ENCODE peak calls at places on chromosome 4, in ten cellular contexts. R is NCI-H1092 treated with DMSO at 0.1 percent for 48 hours; X is NCI-H524 treated with DMSO at 0.1 percent for 48 hours; S is HEK293T; B is Right ventricle myocardium inferior; Q is uterus; N is naive B cell; T is stimulated activated CD4-positive, alpha-beta T cell treated with anti-CD3 and anti-CD28 coated beads, TNF-alpha, amount 100 ng/mL, for 48 hours; G is iris pigment epithelial cell; K is kidney tubule cell. H is an unnamed sample.

GRCh38 chr4:122503214-122503613 is 46.7 kb upstream of the IL2 start:
- DNase-seq in R (no peak), X (no peak), S (no peak), B (no peak), Q (no peak), N (no peak), T (no peak), G (no peak), K (no peak), H (no peak)

GRCh38 chr4:106763044-106763443 is 273.1 kb downstream of the DKK2 start:
- DNase-seq in R (no peak), X (peak), S (peak), B (no peak), Q (no peak), N (no peak), T (no peak), G (no peak), K (no peak), H (peak)

GRCh38 chr4:168304744-168305459 is 13.7 kb downstream of the DDX60 start:
- DNase-seq in R (peak), X (no peak), S (no peak), B (no peak), Q (no peak), N (no peak), T (no peak), G (peak), K (peak), H (no peak)

GRCh38 chr4:186203391-186203802 is 12.0 kb downstream of the CYP4V2 start:
- DNase-seq in R (peak), X (no peak), S (no peak), B (no peak), Q (no peak), N (no peak), T (no peak), G (no peak), K (no peak), H (no peak)

GRCh38 chr4:15893967-15894366 is 44.6 kb downstream of the FGFBP1 start:
- DNase-seq in R (no peak), X (no peak), S (no peak), B (no peak), Q (no peak), N (no peak), T (no peak), G (peak), K (peak), H (no peak)

GRCh38 chr4:185562531-185562930 is 27.2 kb upstream of the PDLIM3 start:
- DNase-seq in R (no peak), X (no peak), S (no peak), B (no peak), Q (no peak), N (no peak), T (no peak), G (no peak), K (no peak), H (no peak)

GRCh38 chr4:13544556-13545393 is 467 bp upstream of the NKX3-2 start:
- DNase-seq in R (peak), X (peak), S (peak), B (no peak), Q (peak), N (no peak), T (peak), G (peak), K (peak), H (peak)

GRCh38 chr4:185865901-185866328 is 53.9 kb upstream of the SORBS2 start:
- DNase-seq in R (peak), X (no peak), S (no peak), B (no peak), Q (no peak), N (no peak), T (no peak), G (peak), K (peak), H (no peak)

GRCh38 chr4:101753702-101754101 is 36.8 kb upstream of the BANK1 start:
- DNase-seq in R (no peak), X (no peak), S (no peak), B (no peak), Q (no peak), N (no peak), T (no peak), G (peak), K (no peak), H (no peak)

GRCh38 chr4:16713271-16713670 is 185.2 kb downstream of the LDB2 start:
- DNase-seq in R (no peak), X (no peak), S (no peak), B (no peak), Q (no peak), N (no peak), T (no peak), G (no peak), K (no peak), H (no peak)

GRCh38 chr4:56424697-56425514 is 10.5 kb downstream of the PPAT start:
- DNase-seq in R (no peak), X (no peak), S (peak), B (no peak), Q (no peak), N (peak), T (no peak), G (peak), K (no peak), H (no peak)

GRCh38 chr4:30792616-30793015 is 72.4 kb downstream of the PCDH7 start:
- DNase-seq in R (no peak), X (no peak), S (no peak), B (no peak), Q (no peak), N (no peak), T (no peak), G (no peak), K (no peak), H (no peak)

GRCh38 chr4:53616219-53616618 is 24.9 kb upstream of the LNX1 start:
- DNase-seq in R (no peak), X (peak), S (no peak), B (no peak), Q (no peak), N (no peak), T (no peak), G (no peak), K (no peak), H (no peak)

GRCh38 chr4:60656171-60656570 is 544.0 kb upstream of the ADGRL3 start:
- DNase-seq in R (no peak), X (peak), S (no peak), B (no peak), Q (no peak), N (no peak), T (no peak), G (no peak), K (no peak), H (no peak)

GRCh38 chr4:110630621-110631402 is 7.9 kb upstream of the PITX2 start:
- DNase-seq in R (no peak), X (no peak), S (no peak), B (no peak), Q (no peak), N (no peak), T (no peak), G (peak), K (no peak), H (no peak)

GRCh38 chr4:78120144-78120880 is 63.2 kb downstream of the FRAS1 start:
- DNase-seq in R (no peak), X (no peak), S (no peak), B (no peak), Q (no peak), N (no peak), T (no peak), G (peak), K (no peak), H (no peak)

GRCh38 chr4:8292388-8293107 is 23.0 kb downstream of the HTRA3 start:
- DNase-seq in R (no peak), X (no peak), S (no peak), B (peak), Q (peak), N (no peak), T (no peak), G (no peak), K (no peak), H (peak)

GRCh38 chr4:121324331-121324730 is 56.5 kb downstream of the QRFPR start:
- DNase-seq in R (no peak), X (no peak), S (no peak), B (no peak), Q (no peak), N (no peak), T (no peak), G (no peak), K (no peak), H (no peak)

GRCh38 chr4:25031077-25031606 is 396 bp upstream of the LGI2 start:
- DNase-seq in R (peak), X (no peak), S (peak), B (peak), Q (peak), N (no peak), T (no peak), G (peak), K (no peak), H (peak)

GRCh38 chr4:113951263-113951662 is 28.2 kb downstream of the ARSJ start:
- DNase-seq in R (no peak), X (no peak), S (no peak), B (no peak), Q (peak), N (no peak), T (no peak), G (peak), K (no peak), H (no peak)

GRCh38 chr4:184475096-184475461 is 729 bp upstream of the IRF2 start:
- DNase-seq in R (no peak), X (no peak), S (peak), B (peak), Q (peak), N (peak), T (peak), G (peak), K (peak), H (peak)

GRCh38 chr4:88054909-88055308 is 47.5 kb downstream of the PKD2 start:
- DNase-seq in R (peak), X (no peak), S (peak), B (no peak), Q (no peak), N (no peak), T (no peak), G (peak), K (peak), H (no peak)

GRCh38 chr4:82201805-82202636 is 171.8 kb downstream of the HNRNPD start:
- DNase-seq in R (peak), X (peak), S (peak), B (no peak), Q (no peak), N (peak), T (peak), G (peak), K (peak), H (no peak)

GRCh38 chr4:55251352-55251751 is 94.7 kb upstream of the SRD5A3 start:
- DNase-seq in R (no peak), X (no peak), S (no peak), B (no peak), Q (no peak), N (no peak), T (no peak), G (peak), K (no peak), H (no peak)

GRCh38 chr4:3724319-3725231 is 41.6 kb upstream of the ADRA2C start:
- DNase-seq in R (no peak), X (no peak), S (peak), B (peak), Q (no peak), N (no peak), T (no peak), G (no peak), K (no peak), H (no peak)

GRCh38 chr4:118730683-118731082 is 45.5 kb downstream of the METTL14 start:
- DNase-seq in R (no peak), X (no peak), S (no peak), B (no peak), Q (no peak), N (no peak), T (no peak), G (peak), K (no peak), H (no peak)

GRCh38 chr4:148173397-148174017 is 268.7 kb downstream of the NR3C2 start:
- DNase-seq in R (no peak), X (no peak), S (no peak), B (no peak), Q (no peak), N (no peak), T (no peak), G (peak), K (no peak), H (no peak)

GRCh38 chr4:59540311-59540710 is 1659.8 kb upstream of the ADGRL3 start:
- DNase-seq in R (no peak), X (no peak), S (no peak), B (no peak), Q (no peak), N (no peak), T (no peak), G (no peak), K (peak), H (no peak)

GRCh38 chr4:80989921-80990544 is 40.5 kb upstream of the BMP3 start:
- DNase-seq in R (peak), X (no peak), S (peak), B (no peak), Q (no peak), N (peak), T (no peak), G (peak), K (peak), H (no peak)